ENCODE peak calls at places on chromosomes 16 and 17, in four cellular contexts. One of them, this sample, is unnamed.

GRCh38 chr17:41724476-41725030 is 9.9 kb downstream of the HAP1 start:
- DNase-seq in IMR-90: no peak
- DNase-seq in H9: no peak
- DNase-seq in H1: no peak
- DNase-seq in this sample: no peak

GRCh38 chr17:2634361-2634960 is 41.0 kb downstream of the PAFAH1B1 start:
- DNase-seq in IMR-90: peak
- DNase-seq in H9: peak
- DNase-seq in H1: no peak
- DNase-seq in this sample: no peak

GRCh38 chr17:13931111-13931526 is 138.2 kb upstream of the COX10 start:
- DNase-seq in IMR-90: peak
- DNase-seq in H9: no peak
- DNase-seq in H1: no peak
- DNase-seq in this sample: no peak

GRCh38 chr16:85639529-85640253 is 26.6 kb downstream of the GSE1 start:
- DNase-seq in IMR-90: no peak
- DNase-seq in H9: no peak
- DNase-seq in H1: no peak
- DNase-seq in this sample: no peak

GRCh38 chr17:82297804-82298537 is 19.4 kb downstream of the CD7 start:
- DNase-seq in IMR-90: peak
- DNase-seq in H9: no peak
- DNase-seq in H1: no peak
- DNase-seq in this sample: no peak

GRCh38 chr16:12387786-12388185 is 411.3 kb downstream of the SNX29 start:
- DNase-seq in IMR-90: no peak
- DNase-seq in H9: no peak
- DNase-seq in H1: no peak
- DNase-seq in this sample: no peak

GRCh38 chr17:81277421-81277820 is 17.7 kb downstream of the SLC38A10 start:
- DNase-seq in IMR-90: peak
- DNase-seq in H9: no peak
- DNase-seq in H1: no peak
- DNase-seq in this sample: no peak

GRCh38 chr17:15169676-15170075 is 95.5 kb downstream of the PMP22 start:
- DNase-seq in IMR-90: peak
- DNase-seq in H9: no peak
- DNase-seq in H1: no peak
- DNase-seq in this sample: no peak

GRCh38 chr16:12319464-12320030 is 343.0 kb downstream of the SNX29 start:
- DNase-seq in IMR-90: no peak
- DNase-seq in H9: no peak
- DNase-seq in H1: no peak
- DNase-seq in this sample: no peak

GRCh38 chr17:35731932-35732805 is 730 bp downstream of the RASL10B start:
- DNase-seq in IMR-90: no peak
- DNase-seq in H9: peak
- DNase-seq in H1: no peak
- DNase-seq in this sample: no peak

GRCh38 chr17:8326591-8327583 is 12.8 kb upstream of the ODF4 start:
- DNase-seq in IMR-90: no peak
- DNase-seq in H9: no peak
- DNase-seq in H1: no peak
- DNase-seq in this sample: no peak

GRCh38 chr16:87196229-87196628 is 121.0 kb downstream of the C16orf95 start:
- DNase-seq in IMR-90: no peak
- DNase-seq in H9: no peak
- DNase-seq in H1: no peak
- DNase-seq in this sample: no peak

GRCh38 chr16:85917959-85918358 is 19.0 kb downstream of the IRF8 start:
- DNase-seq in IMR-90: no peak
- DNase-seq in H9: no peak
- DNase-seq in H1: no peak
- DNase-seq in this sample: no peak

GRCh38 chr17:14753383-14753782 is 452.5 kb downstream of the HS3ST3B1 start:
- DNase-seq in IMR-90: no peak
- DNase-seq in H9: no peak
- DNase-seq in H1: no peak
- DNase-seq in this sample: no peak

GRCh38 chr17:4708436-4708835 is 2.0 kb upstream of the ARRB2 start:
- DNase-seq in IMR-90: no peak
- DNase-seq in H9: peak
- DNase-seq in H1: no peak
- DNase-seq in this sample: no peak

GRCh38 chr17:47718634-47719405 is 14.2 kb upstream of the TBX21 start:
- DNase-seq in IMR-90: no peak
- DNase-seq in H9: no peak
- DNase-seq in H1: no peak
- DNase-seq in this sample: no peak

GRCh38 chr17:57531648-57532486 is 213.2 kb downstream of the CCDC182 start:
- DNase-seq in IMR-90: no peak
- DNase-seq in H9: no peak
- DNase-seq in H1: no peak
- DNase-seq in this sample: no peak

GRCh38 chr16:48961546-48961945 is 320.1 kb downstream of the CBLN1 start:
- DNase-seq in IMR-90: no peak
- DNase-seq in H9: no peak
- DNase-seq in H1: no peak
- DNase-seq in this sample: no peak

DNA sequence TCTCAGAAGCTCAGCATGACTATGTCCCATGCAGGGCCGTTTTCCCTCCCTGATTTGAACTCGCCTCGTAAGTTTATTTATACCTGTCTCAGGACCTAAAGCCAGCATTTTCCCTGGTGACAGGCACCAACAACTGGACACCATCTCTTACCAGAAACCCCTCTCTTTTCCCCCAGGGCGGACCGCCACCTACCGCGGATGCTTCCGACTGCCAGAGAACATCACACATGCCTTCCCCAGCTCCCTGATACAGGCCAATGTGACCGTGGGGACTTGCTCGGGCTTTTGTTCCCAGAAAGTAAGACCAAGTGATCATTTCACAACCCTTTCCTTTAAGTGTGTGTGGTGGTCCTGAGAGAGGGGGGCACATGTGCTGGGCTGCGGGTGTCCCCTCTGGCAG is 24.7 kb downstream of the WSCD1 start:
- DNase-seq in IMR-90: no peak
- DNase-seq in H9: no peak
- DNase-seq in H1: no peak
- DNase-seq in this sample: no peak
- H2AFZ ChIP-seq in IMR-90: no peak
- H2AFZ ChIP-seq in H9: no peak
- H2AFZ ChIP-seq in H1: no peak
- H2AFZ ChIP-seq in this sample: no peak

GRCh38 chr16:3137267-3137666 is 2.4 kb downstream of the ZNF213 start:
- DNase-seq in IMR-90: no peak
- DNase-seq in H9: no peak
- DNase-seq in H1: no peak
- DNase-seq in this sample: no peak
- H2AK5ac ChIP-seq in IMR-90: no peak
- H2AK5ac ChIP-seq in H9: no peak
- H2AK5ac ChIP-seq in H1: no peak
- H2AK5ac ChIP-seq in this sample: no peak

GRCh38 chr17:30956764-30957374 is 14.0 kb upstream of the RNF135 start:
- DNase-seq in IMR-90: no peak
- DNase-seq in H9: peak
- DNase-seq in H1: no peak
- DNase-seq in this sample: no peak
- H2AFZ ChIP-seq in IMR-90: peak
- H2AFZ ChIP-seq in H9: peak
- H2AFZ ChIP-seq in H1: peak
- H2AFZ ChIP-seq in this sample: peak

GRCh38 chr16:490768-491167 is 36.7 kb upstream of the CAPN15 start:
- DNase-seq in IMR-90: no peak
- DNase-seq in H9: no peak
- DNase-seq in H1: no peak
- DNase-seq in this sample: no peak
- H2AK5ac ChIP-seq in IMR-90: no peak
- H2AK5ac ChIP-seq in H9: no peak
- H2AK5ac ChIP-seq in H1: peak
- H2AK5ac ChIP-seq in this sample: no peak

DNA sequence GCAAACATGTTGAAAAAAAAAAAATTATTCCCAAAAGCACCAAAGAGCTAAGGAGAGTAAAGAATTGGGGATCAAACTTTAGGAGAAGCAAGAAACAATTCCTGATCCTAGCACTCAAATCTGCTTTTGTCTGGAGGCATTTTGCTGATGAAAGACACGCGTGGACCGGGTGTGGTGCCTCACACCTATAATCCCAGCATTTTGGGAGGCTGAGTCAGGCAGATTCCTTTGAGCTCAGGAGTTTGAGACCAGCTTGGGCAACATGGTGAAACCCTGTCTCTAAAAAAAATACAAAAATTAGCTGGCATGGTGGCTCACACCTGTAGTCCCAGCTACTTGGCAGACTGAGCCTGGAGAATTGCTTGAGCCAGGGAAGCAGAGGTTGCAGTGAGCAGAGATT is 35.4 kb downstream of the ZFP90 start:
- DNase-seq in IMR-90: no peak
- DNase-seq in H9: peak
- DNase-seq in H1: no peak
- DNase-seq in this sample: no peak
- H2AFZ ChIP-seq in IMR-90: no peak
- H2AFZ ChIP-seq in H9: no peak
- H2AFZ ChIP-seq in H1: no peak
- H2AFZ ChIP-seq in this sample: no peak

GRCh38 chr17:73533801-73534574 is 110.3 kb downstream of the SDK2 start:
- DNase-seq in IMR-90: no peak
- DNase-seq in H9: peak
- DNase-seq in H1: no peak
- DNase-seq in this sample: peak
- H2AK5ac ChIP-seq in IMR-90: no peak
- H2AK5ac ChIP-seq in H9: no peak
- H2AK5ac ChIP-seq in H1: peak
- H2AK5ac ChIP-seq in this sample: peak